ENCODE peak calls at places on chromosomes 7 and 10, in ten cellular contexts. E, R, C, A, F, H, Y, D, O and U are unnamed samples.

GRCh38 chr10:111391146-111391545 is 314.3 kb downstream of the ADRA2A start:
- DNase-seq in O (no peak), H (no peak), D (no peak), A (no peak), E (no peak), R (no peak), C (no peak), F (no peak), Y (peak; percentile 43), U (no peak)

GRCh38 chr10:77548157-77548556 is 89.5 kb downstream of the KCNMA1 start:
- DNase-seq in H (no peak), O (no peak), C (no peak), R (no peak), Y (no peak), A (peak; percentile 39), D (no peak), E (no peak), F (no peak), U (no peak)

GRCh38 chr7:7862393-7862792 is 106.2 kb upstream of the GLCCI1 start:
- DNase-seq in E (no peak), H (no peak), F (peak; percentile 22), D (no peak), Y (no peak), C (no peak), R (no peak), A (no peak), O (no peak), U (no peak)

GRCh38 chr7:129014501-129015101 is 40.3 kb downstream of the TNPO3 start:
- DNase-seq in Y (no peak), A (no peak), R (no peak), E (no peak), H (no peak), D (no peak), F (no peak), C (no peak), O (no peak), U (no peak)

GRCh38 chr7:110522751-110523200 is 568.2 kb upstream of the LRRN3 start:
- DNase-seq in F (peak; percentile 73), O (no peak), Y (no peak), H (no peak), A (no peak), C (no peak), E (no peak), D (no peak), R (no peak), U (no peak)

GRCh38 chr7:128829391-128830166 is 627 bp upstream of the FLNC start:
- DNase-seq in R (no peak), C (no peak), E (no peak), F (no peak), D (no peak), H (no peak), Y (no peak), A (no peak), O (no peak), U (peak; percentile 47)

GRCh38 chr7:111113263-111114017 is 22.5 kb downstream of the LRRN3 start:
- DNase-seq in Y (no peak), R (no peak), F (peak; percentile 26), O (no peak), E (no peak), H (no peak), C (no peak), D (peak; percentile 28), A (no peak), U (no peak)

GRCh38 chr7:6416516-6417145 is 31.1 kb downstream of the DAGLB start:
- DNase-seq in A (no peak), H (no peak), E (no peak), O (no peak), F (no peak), R (no peak), Y (no peak), D (no peak), C (no peak), U (no peak)

GRCh38 chr7:95649546-95649945 is 53.2 kb upstream of the PDK4 start:
- DNase-seq in O (no peak), D (no peak), R (no peak), C (no peak), A (no peak), E (no peak), H (no peak), F (no peak), Y (no peak), U (no peak)

GRCh38 chr7:105304040-105304895 is 84.5 kb downstream of the SRPK2 start:
- DNase-seq in A (no peak), H (no peak), C (no peak), R (no peak), F (peak; percentile 22), Y (peak; percentile 17), D (peak; percentile 27), O (no peak), E (peak; percentile 6), U (peak; percentile 30)

GRCh38 chr7:74429153-74429747 is 24.5 kb upstream of the GTF2IRD1 start:
- DNase-seq in A (no peak), D (peak; percentile 51), C (no peak), O (no peak), R (no peak), H (no peak), Y (no peak), E (no peak), F (peak; percentile 39), U (no peak)

GRCh38 chr7:140898794-140899548 is 25.8 kb downstream of the BRAF start:
- DNase-seq in D (no peak), Y (no peak), E (no peak), C (no peak), O (no peak), R (no peak), H (no peak), F (no peak), A (no peak), U (no peak)

GRCh38 chr7:36625247-36625646 is 99.0 kb downstream of the AOAH start:
- DNase-seq in R (no peak), F (no peak), Y (no peak), C (no peak), O (no peak), E (no peak), H (no peak), A (no peak), D (no peak), U (no peak)

GRCh38 chr7:107170051-107170661 is 1.4 kb downstream of the HBP1 start:
- DNase-seq in O (no peak), R (no peak), C (no peak), Y (no peak), H (no peak), E (no peak), F (no peak), D (no peak), A (no peak), U (no peak)

GRCh38 chr10:122348951-122349361 is 25.6 kb upstream of the PLEKHA1 start:
- DNase-seq in F (no peak), E (no peak), C (no peak), A (peak; percentile 5), H (no peak), D (no peak), R (no peak), O (no peak), Y (no peak), U (no peak)

GRCh38 chr10:70162892-70163201 is 7.5 kb downstream of the SAR1A start:
- DNase-seq in A (no peak), C (peak; percentile 52), H (no peak), F (no peak), O (no peak), R (no peak), E (no peak), D (no peak), Y (no peak), U (no peak)

GRCh38 chr7:143229054-143229790 is 7.4 kb downstream of the TAS2R40 start:
- DNase-seq in F (no peak), D (no peak), E (no peak), A (no peak), O (no peak), R (no peak), H (no peak), C (no peak), Y (no peak), U (no peak)

GRCh38 chr7:144004703-144005102 is 4.6 kb downstream of the OR6B1 start:
- DNase-seq in C (no peak), A (no peak), O (no peak), Y (no peak), R (no peak), D (no peak), F (no peak), E (no peak), H (no peak), U (no peak)

GRCh38 chr10:128386816-128387604 is 260.8 kb upstream of the MKI67 start:
- DNase-seq in O (no peak), R (no peak), E (no peak), C (no peak), H (no peak), Y (no peak), D (no peak), A (no peak), F (no peak), U (no peak)

GRCh38 chr10:120949511-120950102 is 98.4 kb downstream of the WDR11 start:
- DNase-seq in D (no peak), O (no peak), Y (no peak), C (peak; percentile 5), E (no peak), A (no peak), R (no peak), F (no peak), H (no peak), U (no peak)

GRCh38 chr7:151742713-151743480 is 134.0 kb downstream of the PRKAG2 start:
- DNase-seq in E (no peak), D (no peak), A (peak; percentile 60), C (no peak), R (no peak), Y (no peak), O (no peak), F (no peak), H (peak; percentile 28), U (no peak)

GRCh38 chr7:132501956-132502355 is 74.3 kb downstream of the PLXNA4 start:
- DNase-seq in D (no peak), A (no peak), Y (no peak), C (no peak), F (no peak), O (no peak), H (no peak), R (no peak), E (no peak), U (no peak)

GRCh38 chr10:23768281-23768680 is 329.4 kb downstream of the OTUD1 start:
- DNase-seq in C (no peak), F (no peak), E (no peak), R (no peak), H (no peak), D (no peak), O (no peak), Y (no peak), A (no peak), U (no peak)

GRCh38 chr10:50627443-50627842 is 3.7 kb upstream of the SGMS1 start:
- DNase-seq in C (no peak), R (no peak), H (no peak), Y (no peak), A (no peak), F (no peak), O (no peak), D (no peak), E (no peak), U (no peak)

GRCh38 chr10:101258179-101258885 is 29.1 kb upstream of the LBX1 start:
- DNase-seq in F (no peak), O (no peak), A (peak; percentile 64), H (no peak), E (no peak), R (no peak), D (no peak), Y (no peak), C (no peak), U (no peak)

GRCh38 chr10:59578013-59578412 is 131.6 kb downstream of the SLC16A9 start:
- DNase-seq in D (no peak), R (no peak), C (no peak), E (no peak), A (no peak), O (no peak), H (no peak), F (no peak), Y (no peak), U (no peak)

GRCh38 chr10:71747039-71747807 is 26.1 kb downstream of the VSIR start:
- DNase-seq in E (no peak), O (no peak), Y (no peak), F (no peak), A (no peak), R (no peak), C (no peak), D (no peak), H (no peak), U (no peak)